ENCODE peak calls at places on chromosomes 3 and 15, in six cellular contexts. B is NB4, I is spleen, N is body of pancreas, T is IMR-90, Y is adrenal gland. L is an unnamed sample.

GRCh38 chr3:66693461-66693912 is 192.7 kb upstream of the LRIG1 start:
- DNase-seq in B (no peak), Y (peak; percentile 22), T (peak; percentile 43), I (no peak), N (peak; percentile 53), L (no peak)

GRCh38 chr3:149816986-149817385 is 4.0 kb downstream of the RNF13 start:
- DNase-seq in N (no peak), Y (no peak), B (peak; percentile 73), T (peak; percentile 82), I (no peak), L (no peak)

GRCh38 chr3:134594236-134594825 is 56.5 kb downstream of the KY start:
- DNase-seq in N (no peak), I (no peak), Y (no peak), B (no peak), T (no peak), L (no peak)

GRCh38 chr15:66167854-66168253 is 85.7 kb downstream of the MEGF11 start:
- DNase-seq in Y (no peak), B (no peak), T (no peak), N (no peak), I (no peak), L (no peak)

GRCh38 chr15:79314811-79315210 is 3.9 kb downstream of the TMED3 start:
- DNase-seq in T (no peak), B (no peak), Y (no peak), I (no peak), N (peak; percentile 44), L (no peak)

GRCh38 chr15:57550640-57551039 is 41.1 kb upstream of the MYZAP start:
- DNase-seq in I (no peak), Y (no peak), T (no peak), B (no peak), N (peak; percentile 66), L (no peak)

GRCh38 chr3:179608931-179609720 is 4.5 kb downstream of the NDUFB5 start:
- DNase-seq in B (no peak), T (no peak), Y (no peak), I (no peak), N (no peak), L (no peak)

GRCh38 chr3:113008117-113008516 is 17.3 kb downstream of the GTPBP8 start:
- DNase-seq in N (no peak), B (no peak), T (peak; percentile 72), I (no peak), Y (no peak), L (no peak)

GRCh38 chr3:141255864-141256263 is 24.2 kb downstream of the PXYLP1 start:
- DNase-seq in N (peak; percentile 38), T (no peak), Y (no peak), I (no peak), B (no peak), L (no peak)

GRCh38 chr15:52710050-52710709 is 31.0 kb upstream of the ATOSA start:
- DNase-seq in B (no peak), I (no peak), N (no peak), T (no peak), Y (no peak), L (no peak)

GRCh38 chr3:39473452-39474125 is 6.1 kb downstream of the MOBP start:
- DNase-seq in I (no peak), T (no peak), Y (no peak), B (no peak), N (no peak), L (no peak)

GRCh38 chr15:90845201-90845949 is 23.0 kb upstream of the FURIN start:
- DNase-seq in T (peak; percentile 97), Y (peak; percentile 33), N (no peak), B (peak; percentile 87), I (peak; percentile 81), L (peak; percentile 63)

GRCh38 chr3:195159819-195160175 is 111.2 kb downstream of the XXYLT1 start:
- DNase-seq in T (peak; percentile 47), B (no peak), Y (no peak), I (no peak), N (no peak), L (no peak)

GRCh38 chr15:72375501-72375845 is 341 bp downstream of the HEXA start:
- DNase-seq in B (peak; percentile 61), I (no peak), Y (no peak), T (no peak), N (peak; percentile 69), L (peak; percentile 9)

GRCh38 chr15:49406352-49407118 is 16.5 kb upstream of the FGF7 start:
- DNase-seq in I (peak; percentile 56), B (no peak), Y (no peak), T (no peak), N (no peak), L (no peak)

GRCh38 chr3:127800508-127800907 is 21.8 kb downstream of the MGLL start:
- DNase-seq in N (no peak), T (peak; percentile 47), I (peak; percentile 25), B (peak; percentile 87), Y (no peak), L (no peak)

GRCh38 chr3:15523660-15524417 is 2.3 kb upstream of the COLQ start:
- DNase-seq in B (no peak), Y (no peak), N (no peak), I (no peak), T (peak; percentile 26), L (no peak)

GRCh38 chr15:63234479-63234878 is 42.9 kb upstream of the APH1B start:
- DNase-seq in B (no peak), Y (peak; percentile 75), N (peak; percentile 18), I (no peak), T (peak; percentile 74), L (no peak)

GRCh38 chr3:156217674-156218352 is 97.4 kb downstream of the KCNAB1 start:
- DNase-seq in N (no peak), T (peak; percentile 36), Y (no peak), B (no peak), I (no peak), L (no peak)

GRCh38 chr3:27467545-27467944 is 16.6 kb downstream of the SLC4A7 start:
- DNase-seq in T (peak; percentile 61), B (peak; percentile 53), Y (no peak), I (no peak), N (no peak), L (no peak)

GRCh38 chr15:90083954-90084607 is 18.2 kb downstream of the IDH2 start:
- DNase-seq in N (no peak), B (no peak), Y (no peak), I (no peak), T (no peak), L (no peak)

GRCh38 chr15:60134609-60135008 is 130.5 kb downstream of the FOXB1 start:
- DNase-seq in B (no peak), T (no peak), I (no peak), Y (peak; percentile 17), N (no peak), L (no peak)

GRCh38 chr3:42518800-42519567 is 16.5 kb downstream of the VIPR1 start:
- DNase-seq in B (peak; percentile 66), T (no peak), Y (no peak), N (no peak), I (no peak), L (no peak)

GRCh38 chr3:177361042-177361938 is 164.0 kb upstream of the TBL1XR1 start:
- DNase-seq in I (peak; percentile 81), B (peak; percentile 79), T (no peak), N (no peak), Y (peak; percentile 45), L (no peak)

GRCh38 chr15:59622289-59622688 is 10.7 kb downstream of the GCNT3 start:
- DNase-seq in N (peak; percentile 17), Y (no peak), B (peak; percentile 57), I (peak; percentile 79), T (peak; percentile 34), L (peak; percentile 38)

GRCh38 chr15:23504003-23504402 is 57.0 kb upstream of the GOLGA6L2 start:
- DNase-seq in Y (no peak), B (no peak), N (no peak), T (no peak), I (no peak), L (no peak)

GRCh38 chr3:59118928-59119327 is 69.1 kb upstream of the CFAP20DC start:
- DNase-seq in N (no peak), I (no peak), B (no peak), Y (no peak), T (no peak), L (no peak)
- TF ChIP-seq POLR2A in N (no peak), I (no peak), B (no peak), Y (no peak), T (no peak), L (no peak)

GRCh38 chr3:61669676-61670299 is 108.4 kb downstream of the PTPRG start:
- DNase-seq in N (no peak), B (no peak), T (no peak), I (no peak), Y (no peak), L (peak; percentile 39)
- TF ChIP-seq POLR2A in N (no peak), B (no peak), T (no peak), I (no peak), Y (no peak), L (no peak)

GRCh38 chr3:122705379-122705778 is 24.7 kb downstream of the PARP14 start:
- DNase-seq in B (no peak), T (no peak), I (no peak), N (no peak), Y (no peak), L (no peak)
- TF ChIP-seq POLR2A in B (no peak), T (no peak), I (no peak), N (no peak), Y (no peak), L (no peak)

GRCh38 chr3:4302747-4303146 is 422 bp upstream of the SETMAR start:
- DNase-seq in Y (no peak), I (peak; percentile 83), B (no peak), N (peak; percentile 13), T (no peak), L (no peak)

GRCh38 chr3:4306091-4306490 is 2.9 kb downstream of the SETMAR start:
- DNase-seq in B (no peak), I (no peak), Y (no peak), N (no peak), T (no peak), L (no peak)

GRCh38 chr3:4306860-4307259 is 3.7 kb downstream of the SETMAR start:
- DNase-seq in B (no peak), N (no peak), T (peak; percentile 6), I (no peak), Y (no peak), L (no peak)

GRCh38 chr3:4297486-4297885 is 5.7 kb upstream of the SETMAR start:
- DNase-seq in T (no peak), I (no peak), Y (no peak), B (no peak), N (no peak), L (no peak)

DNA sequence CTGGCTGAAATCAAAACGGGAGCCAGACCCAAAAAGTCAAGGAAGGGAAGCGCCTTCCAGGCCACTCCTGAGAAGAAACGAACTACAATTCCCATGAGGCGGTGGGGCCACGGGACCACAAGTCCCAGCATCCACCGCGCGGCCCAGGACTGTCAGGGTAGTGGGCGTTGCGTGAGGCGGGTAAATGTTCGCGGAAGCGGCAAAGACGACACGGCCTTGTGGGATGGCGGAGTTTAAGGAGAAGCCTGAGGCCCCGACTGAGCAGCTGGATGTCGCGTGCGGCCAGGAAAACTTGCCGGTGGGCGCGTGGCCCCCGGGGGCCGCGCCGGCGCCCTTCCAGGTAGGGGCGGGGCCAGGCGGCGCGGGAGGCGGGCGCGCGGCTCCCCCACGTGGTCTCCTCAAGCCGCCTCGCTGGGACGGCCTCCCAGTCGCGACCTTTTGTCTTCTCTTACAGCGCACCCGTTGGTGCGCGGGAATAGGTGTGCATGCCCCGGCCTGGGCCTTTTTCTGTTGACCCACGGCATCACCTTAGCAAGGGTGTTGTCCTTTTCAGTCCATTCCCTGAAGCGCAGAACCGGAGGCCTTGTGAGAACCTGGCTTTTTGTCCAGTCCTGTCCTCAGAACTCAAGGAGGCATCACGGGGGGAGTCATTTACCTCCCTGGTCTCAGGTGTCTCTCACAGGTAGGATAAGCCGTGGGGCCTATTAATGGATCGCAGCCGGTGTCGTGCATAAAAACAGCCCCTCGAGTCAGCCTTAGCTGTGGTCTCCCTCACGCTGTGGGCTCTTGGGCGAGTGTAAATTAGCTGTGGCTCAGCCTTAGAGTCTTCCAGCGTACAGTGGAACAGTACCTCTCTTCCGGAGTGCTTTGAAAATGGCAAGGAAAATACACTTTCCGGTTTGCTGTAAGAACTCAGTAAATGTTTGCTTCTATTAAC is at the start of gene SETMAR:
- DNase-seq in N (peak; percentile 91), Y (peak; percentile 94), B (peak; percentile 92), I (peak; percentile 95), T (peak; percentile 78), L (peak; percentile 80)
- TF ChIP-seq POLR2A in N (peak; percentile 67), Y (peak; percentile 6), B (peak; percentile 59), I (no peak), T (peak; percentile 56), L (peak; percentile 28)